ENCODE peak calls at places on chromosomes 4 and X, in seven cellular contexts. X, L, C, K, F, O and M are unnamed samples.

GRCh38 chrX:2423293-2423692 is 77.5 kb downstream of the DHRSX start:
- DNase-seq in X (no peak), L (peak; percentile 51), C (no peak), K (no peak), F (no peak), O (no peak), M (no peak)

GRCh38 chr4:94995684-94996394 is 238.1 kb downstream of the BMPR1B start:
- DNase-seq in X (no peak), L (peak; percentile 29), C (no peak), K (peak; percentile 10), F (no peak), O (no peak), M (no peak)

GRCh38 chr4:37082912-37083311 is 161.6 kb upstream of the NWD2 start:
- DNase-seq in X (no peak), L (no peak), C (no peak), K (no peak), F (no peak), O (no peak), M (no peak)

GRCh38 chr4:142846105-142846728 is at the start of gene INPP4B:
- DNase-seq in X (peak; percentile 42), L (peak; percentile 65), C (peak; percentile 55), K (no peak), F (peak; percentile 34), O (peak; percentile 77), M (peak; percentile 50)

GRCh38 chr4:88446124-88446523 is 10.8 kb upstream of the HERC5 start:
- DNase-seq in X (no peak), L (no peak), C (no peak), K (no peak), F (no peak), O (no peak), M (no peak)

GRCh38 chrX:123962794-123963373 is 1.4 kb downstream of the STAG2 start:
- DNase-seq in X (peak; percentile 84), L (peak; percentile 94), C (peak; percentile 95), K (peak; percentile 73), F (peak; percentile 88), O (peak; percentile 68), M (peak; percentile 82)

GRCh38 chr4:123606946-123607542 is 210.4 kb downstream of the SPRY1 start:
- DNase-seq in X (no peak), L (no peak), C (no peak), K (no peak), F (no peak), O (no peak), M (no peak)

GRCh38 chr4:100070868-100071267 is 119.4 kb downstream of the DDIT4L start:
- DNase-seq in X (no peak), L (no peak), C (no peak), K (no peak), F (no peak), O (no peak), M (no peak)

GRCh38 chr4:48015678-48016077 is 803 bp downstream of the CNGA1 start:
- DNase-seq in X (no peak), L (no peak), C (no peak), K (no peak), F (peak; percentile 28), O (no peak), M (no peak)

GRCh38 chr4:74821541-74821940 is 27.2 kb upstream of the BTC start:
- DNase-seq in X (no peak), L (no peak), C (no peak), K (no peak), F (no peak), O (no peak), M (no peak)

GRCh38 chr4:16521156-16521915 is 295.1 kb upstream of the TAPT1 start:
- DNase-seq in X (no peak), L (no peak), C (no peak), K (no peak), F (no peak), O (no peak), M (no peak)

GRCh38 chrX:133649659-133650058 is 234.4 kb upstream of the GPC4 start:
- DNase-seq in X (no peak), L (no peak), C (no peak), K (no peak), F (no peak), O (no peak), M (no peak)

GRCh38 chr4:55348436-55348835 is 2.4 kb downstream of the SRD5A3 start:
- DNase-seq in X (no peak), L (peak; percentile 82), C (no peak), K (no peak), F (no peak), O (no peak), M (no peak)

GRCh38 chr4:16225996-16226815 is at the start of gene TAPT1:
- DNase-seq in X (peak; percentile 88), L (peak; percentile 30), C (peak; percentile 74), K (no peak), F (peak; percentile 83), O (peak; percentile 93), M (peak; percentile 85)

GRCh38 chr4:109432676-109433075 is 939 bp upstream of the SEC24B start:
- DNase-seq in X (no peak), L (peak; percentile 77), C (no peak), K (no peak), F (no peak), O (no peak), M (no peak)

GRCh38 chr4:158025131-158025530 is 147.7 kb downstream of the GASK1B start:
- DNase-seq in X (no peak), L (peak; percentile 36), C (no peak), K (no peak), F (no peak), O (no peak), M (no peak)

GRCh38 chrX:130091976-130092522 is 18.2 kb downstream of the ELF4 start:
- DNase-seq in X (peak; percentile 33), L (no peak), C (no peak), K (no peak), F (peak; percentile 63), O (no peak), M (peak; percentile 58)

GRCh38 chr4:123478859-123479345 is 82.3 kb downstream of the SPRY1 start:
- DNase-seq in X (no peak), L (peak; percentile 49), C (no peak), K (no peak), F (peak; percentile 72), O (no peak), M (no peak)

GRCh38 chr4:74649193-74649592 is 145.1 kb downstream of the BTC start:
- DNase-seq in X (no peak), L (no peak), C (no peak), K (no peak), F (no peak), O (no peak), M (no peak)

GRCh38 chr4:168811793-168812651 is 198.0 kb downstream of the CBR4 start:
- DNase-seq in X (no peak), L (peak; percentile 79), C (peak; percentile 74), K (no peak), F (no peak), O (no peak), M (no peak)

GRCh38 chr4:19051751-19052296 is 1030.3 kb upstream of the LCORL start:
- DNase-seq in X (no peak), L (no peak), C (no peak), K (no peak), F (no peak), O (no peak), M (no peak)

DNA sequence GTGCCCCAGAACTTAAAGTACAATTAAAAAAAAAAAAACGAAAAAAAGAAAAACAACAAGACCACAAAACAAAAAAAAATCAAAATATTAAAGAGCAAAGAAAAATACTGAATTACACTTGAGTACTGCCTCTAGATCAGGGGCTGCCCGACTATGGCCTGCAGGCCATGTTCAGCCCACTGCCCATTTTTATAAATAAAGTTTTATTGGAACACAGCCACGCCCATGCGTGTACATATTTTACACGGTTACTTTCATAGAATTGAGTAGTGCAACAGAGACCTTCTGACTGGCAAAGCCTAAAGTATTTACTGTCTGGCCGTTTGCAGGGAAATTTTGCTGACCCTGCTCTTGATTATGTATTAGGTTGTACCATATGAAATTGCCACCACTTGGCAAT is 130.5 kb downstream of the ATXN3L start:
- DNase-seq in X (no peak), L (no peak), C (no peak), K (no peak), F (no peak), O (no peak), M (no peak)
- H3K9me3 ChIP-seq in X (no peaks in the 10 kb centered on the region), L (no peaks in the 10 kb centered on the region), C (no peaks in the 10 kb centered on the region), K (no peaks in the 10 kb centered on the region), F (no peaks in the 10 kb centered on the region), O (no peaks in the 10 kb centered on the region), M (peaks cover 3% of the 10 kb centered on the region)

GRCh38 chr4:140691369-140691768 is 64.8 kb downstream of the TBC1D9 start:
- DNase-seq in X (no peak), L (peak; percentile 62), C (peak; percentile 24), K (no peak), F (no peak), O (no peak), M (no peak)
- H3K27ac ChIP-seq in X (peak overlapping the region; percentile 29), L (no peak overlapping the region), C (peak overlapping the region; percentile 9), K (no peak overlapping the region), F (no peak overlapping the region), O (no peak overlapping the region), M (no peak overlapping the region)

GRCh38 chr4:6056976-6057766 is 38.9 kb upstream of the C4orf50 start:
- DNase-seq in X (no peak), L (no peak), C (no peak), K (no peak), F (no peak), O (no peak), M (no peak)

GRCh38 chr4:6062133-6062532 is 43.9 kb upstream of the C4orf50 start:
- DNase-seq in X (no peak), L (no peak), C (no peak), K (no peak), F (no peak), O (no peak), M (no peak)

GRCh38 chr4:6058531-6059374 is 40.5 kb upstream of the C4orf50 start:
- DNase-seq in X (no peak), L (no peak), C (no peak), K (no peak), F (no peak), O (no peak), M (no peak)

GRCh38 chr4:6055436-6055835 is 37.2 kb upstream of the C4orf50 start:
- DNase-seq in X (no peak), L (no peak), C (no peak), K (no peak), F (no peak), O (no peak), M (no peak)

GRCh38 chr4:6059375-6059805 is 41.2 kb upstream of the C4orf50 start:
- DNase-seq in X (no peak), L (no peak), C (no peak), K (no peak), F (no peak), O (no peak), M (no peak)
- H3K9me3 ChIP-seq in X (no peaks in the 10 kb centered on the region), L (peaks cover 54% of the 10 kb centered on the region), C (no peaks in the 10 kb centered on the region), K (peaks cover 11% of the 10 kb centered on the region), F (peaks cover 46% of the 10 kb centered on the region), O (no peaks in the 10 kb centered on the region), M (peaks cover 24% of the 10 kb centered on the region)

GRCh38 chr4:82624819-82625218 is 63.0 kb upstream of the TMEM150C start:
- DNase-seq in X (no peak), L (no peak), C (no peak), K (no peak), F (no peak), O (no peak), M (no peak)

GRCh38 chr4:82623284-82623683 is 61.5 kb upstream of the TMEM150C start:
- DNase-seq in X (no peak), L (no peak), C (no peak), K (no peak), F (no peak), O (no peak), M (no peak)

GRCh38 chr4:82630079-82630478 is 68.3 kb upstream of the TMEM150C start:
- DNase-seq in X (no peak), L (no peak), C (no peak), K (no peak), F (no peak), O (no peak), M (no peak)

GRCh38 chr4:82629238-82630000 is 67.6 kb upstream of the TMEM150C start:
- DNase-seq in X (no peak), L (peak; percentile 61), C (no peak), K (no peak), F (no peak), O (no peak), M (no peak)

GRCh38 chr4:82626251-82626868 is 64.6 kb upstream of the TMEM150C start:
- DNase-seq in X (peak; percentile 21), L (no peak), C (no peak), K (no peak), F (no peak), O (no peak), M (no peak)
- H3K27ac ChIP-seq in X (peak overlapping the region; percentile 75), L (no peak overlapping the region), C (no peak overlapping the region), K (no peak overlapping the region), F (no peak overlapping the region), O (no peak overlapping the region), M (no peak overlapping the region)